ENCODE peak calls at places on chromosomes 5 and 9, in five cellular contexts. V is HL-60, H is hepatocyte, F is HCT116, S is lower lobe of right lung. W is an unnamed sample.

GRCh38 chr5:66494437-66494836 is 101.8 kb upstream of the MAST4 start:
- DNase-seq in F (no peak), S (no peak), V (no peak), H (no peak), W (no peak)

GRCh38 chr5:120604898-120605297 is 140.8 kb downstream of the PRR16 start:
- DNase-seq in F (peak), H (no peak), S (no peak), V (no peak), W (no peak)

GRCh38 chr5:41649659-41650058 is 139.3 kb upstream of the PLCXD3 start:
- DNase-seq in H (no peak), F (no peak), V (no peak), S (no peak), W (no peak)

GRCh38 chr5:158013939-158014338 is 155.0 kb upstream of the CLINT1 start:
- DNase-seq in S (no peak), V (no peak), H (peak), F (no peak), W (no peak)

GRCh38 chr9:73200694-73201432 is 49.2 kb downstream of the ANXA1 start:
- DNase-seq in H (peak), V (no peak), S (no peak), F (peak), W (no peak)

GRCh38 chr9:120741701-120742100 is 27.4 kb upstream of the MEGF9 start:
- DNase-seq in V (no peak), F (no peak), S (no peak), H (no peak), W (no peak)

GRCh38 chr9:133417541-133418461 is at the start of gene REXO4:
- DNase-seq in F (peak), S (peak), V (peak), H (peak), W (no peak)

GRCh38 chr5:80686757-80687156 is 32.0 kb upstream of the DHFR start:
- DNase-seq in S (no peak), F (peak), V (no peak), H (no peak), W (no peak)

GRCh38 chr9:108672475-108673065 is 183.2 kb downstream of the ACTL7B start:
- DNase-seq in V (no peak), F (no peak), S (no peak), H (peak), W (no peak)

GRCh38 chr5:52943285-52943684 is 45.9 kb upstream of the ITGA2 start:
- DNase-seq in F (no peak), V (no peak), H (no peak), S (no peak), W (no peak)

GRCh38 chr5:132473019-132473531 is 17.5 kb downstream of the IRF1 start:
- DNase-seq in V (no peak), H (no peak), F (no peak), S (no peak), W (peak)

GRCh38 chr5:1708592-1709141 is 91.0 kb downstream of the MRPL36 start:
- DNase-seq in V (no peak), H (no peak), S (no peak), F (no peak), W (no peak)

GRCh38 chr5:158560170-158560569 is 539.5 kb downstream of the EBF1 start:
- DNase-seq in H (peak), F (no peak), S (no peak), V (no peak), W (no peak)

DNA sequence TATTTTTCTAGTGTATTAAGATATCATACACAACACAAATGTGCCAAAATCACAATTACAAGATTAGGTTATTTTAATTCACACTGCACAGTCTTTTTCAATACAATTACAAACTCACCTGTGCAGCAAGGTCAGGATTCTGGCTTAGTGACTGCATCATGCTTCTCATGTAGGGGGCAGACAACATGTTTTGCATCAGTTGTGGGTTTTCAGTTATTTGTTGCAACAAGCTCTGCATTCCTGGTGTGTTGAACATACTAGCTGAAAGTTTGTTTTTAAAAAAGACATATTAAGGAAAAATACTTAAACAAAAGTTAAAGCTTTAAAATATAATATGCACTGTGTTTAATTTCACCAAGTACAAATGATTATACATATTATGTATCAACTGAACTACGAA is 38.7 kb downstream of the UBQLN1 start:
- DNase-seq in S (no peak), F (no peak), H (no peak), V (no peak), W (no peak)
- TF ChIP-seq CTCF in S (no peak), F (no peak), H (no peak), V (no peak), W (no peak)

DNA sequence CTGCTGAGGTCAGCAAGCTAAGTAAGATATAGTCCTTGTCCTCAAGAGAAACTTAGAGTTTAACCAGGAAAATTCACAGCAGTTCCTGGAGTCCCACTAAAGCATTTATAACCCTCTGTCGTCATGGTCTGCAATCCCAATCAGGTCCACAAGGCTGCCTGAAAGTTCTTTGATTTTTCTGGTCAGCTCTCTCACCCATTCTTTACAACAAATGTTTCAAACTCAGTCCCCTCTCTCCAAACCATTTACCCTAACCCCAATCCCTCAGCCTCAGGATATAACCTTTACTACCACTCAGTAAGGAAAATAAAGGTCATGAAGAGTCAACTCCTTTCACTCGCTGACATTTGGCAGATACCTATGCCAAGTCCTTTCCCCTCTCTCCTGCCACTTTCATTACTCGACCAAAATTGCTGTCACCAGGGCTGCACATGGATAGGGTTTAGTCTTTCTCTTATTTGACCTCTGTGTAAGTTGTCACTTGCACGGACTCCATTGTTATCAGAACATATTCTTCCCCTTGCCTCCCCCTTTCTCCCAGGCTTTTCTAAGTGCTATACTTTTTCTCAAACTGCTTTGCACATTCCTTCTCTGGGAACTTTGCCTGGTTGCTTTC is 936.6 kb downstream of the NR2F1-AS1 start:
- DNase-seq in S (no peak), H (peak), V (no peak), F (no peak), W (no peak)
- TF ChIP-seq CTCF in S (no peak), H (no peak), V (no peak), F (no peak), W (peak)

GRCh38 chr5:138622051-138622450 is 46.9 kb upstream of the HSPA9 start:
- DNase-seq in V (no peak), F (no peak), S (no peak), H (no peak), W (peak)
- TF ChIP-seq CTCF in V (no peak), F (no peak), S (no peak), H (no peak), W (no peak)

GRCh38 chr9:14418262-14419200 is 104.6 kb upstream of the NFIB start:
- DNase-seq in S (no peak), V (no peak), F (no peak), H (peak), W (no peak)
- TF ChIP-seq CTCF in S (no peak), V (no peak), F (no peak), H (no peak), W (no peak)

W was measured in chondrocyte.